ENCODE peak calls at places on chromosomes 7 and 10, in five cellular contexts. P is HFF-Myc, A is bronchial epithelial cell, G is hepatocyte, I is OCI-LY7. X is an unnamed sample.

GRCh38 chr7:138460176-138460648 is at the start of gene TRIM24:
- DNase-seq in P (no peak), A (no peak), G (no peak), I (peak; percentile 97), X (no peak)

GRCh38 chr7:107989618-107990373 is 13.2 kb downstream of the LAMB1 start:
- DNase-seq in P (no peak), A (peak; percentile 36), G (no peak), I (no peak), X (no peak)

GRCh38 chr10:130873636-130874035 is 437.9 kb downstream of the TCERG1L start:
- DNase-seq in P (no peak), A (no peak), G (no peak), I (no peak), X (no peak)

GRCh38 chr10:6461961-6462360 is 118.1 kb downstream of the PRKCQ start:
- DNase-seq in P (no peak), A (peak; percentile 53), G (no peak), I (no peak), X (no peak)

GRCh38 chr10:43138757-43139241 is 554 bp downstream of the CSGALNACT2 start:
- DNase-seq in P (no peak), A (peak; percentile 42), G (no peak), I (peak; percentile 72), X (peak; percentile 61)

GRCh38 chr10:91709394-91709798 is 76.5 kb upstream of the PPP1R3C start:
- DNase-seq in P (no peak), A (peak; percentile 81), G (no peak), I (no peak), X (no peak)

GRCh38 chr7:149043936-149044335 is 15.6 kb upstream of the PDIA4 start:
- DNase-seq in P (no peak), A (no peak), G (no peak), I (no peak), X (no peak)

GRCh38 chr7:37352974-37353948 is 95.4 kb downstream of the ELMO1 start:
- DNase-seq in P (no peak), A (no peak), G (no peak), I (peak; percentile 82), X (peak; percentile 88)

GRCh38 chr7:157552295-157552993 is 215.6 kb downstream of the DNAJB6 start:
- DNase-seq in P (no peak), A (no peak), G (no peak), I (no peak), X (no peak)

GRCh38 chr7:157136372-157136771 is 2.4 kb upstream of the UBE3C start:
- DNase-seq in P (peak; percentile 31), A (peak; percentile 89), G (peak; percentile 50), I (peak; percentile 34), X (peak; percentile 20)

GRCh38 chr10:122342293-122343134 is 32.0 kb upstream of the PLEKHA1 start:
- DNase-seq in P (peak; percentile 47), A (peak; percentile 51), G (peak; percentile 70), I (peak; percentile 77), X (peak; percentile 54)

GRCh38 chr10:124381011-124381591 is 37.6 kb downstream of the OAT start:
- DNase-seq in P (no peak), A (peak; percentile 42), G (no peak), I (no peak), X (no peak)

GRCh38 chr7:4204530-4205165 is 477.4 kb upstream of the FOXK1 start:
- DNase-seq in P (no peak), A (no peak), G (peak; percentile 31), I (no peak), X (no peak)

GRCh38 chr7:33109758-33110238 is 594 bp upstream of the RP9 start:
- DNase-seq in P (no peak), A (peak; percentile 47), G (no peak), I (no peak), X (no peak)

GRCh38 chr7:842436-843031 is 10.3 kb downstream of the SUN1 start:
- DNase-seq in P (no peak), A (no peak), G (no peak), I (no peak), X (no peak)

GRCh38 chr10:112792487-112793196 is 157.4 kb upstream of the TCF7L2 start:
- DNase-seq in P (no peak), A (peak; percentile 55), G (no peak), I (no peak), X (no peak)

GRCh38 chr7:130732980-130733865 is 784 bp downstream of the KLF14 start:
- DNase-seq in P (no peak), A (no peak), G (peak; percentile 68), I (no peak), X (peak; percentile 10)

GRCh38 chr10:23171232-23171876 is 20.8 kb upstream of the PTF1A start:
- DNase-seq in P (peak; percentile 3), A (peak; percentile 8), G (peak; percentile 75), I (no peak), X (no peak)

GRCh38 chr7:44440577-44441078 is 49.8 kb downstream of the NUDCD3 start:
- DNase-seq in P (no peak), A (peak; percentile 25), G (no peak), I (no peak), X (no peak)

GRCh38 chr7:33849004-33849403 is 56.3 kb upstream of the BMPER start:
- DNase-seq in P (no peak), A (no peak), G (no peak), I (no peak), X (no peak)

GRCh38 chr10:117993166-117993565 is 53.6 kb downstream of the RAB11FIP2 start:
- DNase-seq in P (no peak), A (no peak), G (no peak), I (no peak), X (no peak)

GRCh38 chr10:42980553-42981357 is 96.1 kb upstream of the RET start:
- DNase-seq in P (no peak), A (no peak), G (no peak), I (no peak), X (no peak)

GRCh38 chr10:76558586-76558985 is 1079.0 kb downstream of the KCNMA1 start:
- DNase-seq in P (no peak), A (peak; percentile 85), G (peak; percentile 51), I (no peak), X (no peak)

GRCh38 chr7:92595281-92595680 is 5.1 kb upstream of the FAM133B start:
- DNase-seq in P (peak; percentile 80), A (peak; percentile 35), G (no peak), I (no peak), X (no peak)

GRCh38 chr7:84187087-84187805 is 7.3 kb downstream of the SEMA3A start:
- DNase-seq in P (no peak), A (peak; percentile 49), G (no peak), I (no peak), X (no peak)

GRCh38 chr10:103554488-103555320 is 61.2 kb downstream of the NEURL1 start:
- DNase-seq in P (no peak), A (peak; percentile 53), G (peak; percentile 83), I (no peak), X (no peak)
- H3K4me3 ChIP-seq in P (peak overlapping the region; percentile 41), A (peak overlapping the region; percentile 29), G (peak overlapping the region; percentile 16), I (no peak overlapping the region), X (no peak overlapping the region)

GRCh38 chr10:96238889-96239624 is 32.3 kb downstream of the BLNK start:
- DNase-seq in P (no peak), A (no peak), G (no peak), I (no peak), X (peak; percentile 48)
- H3K4me3 ChIP-seq in P (no peak overlapping the region), A (no peak overlapping the region), G (no peak overlapping the region), I (no peak overlapping the region), X (no peak overlapping the region)

GRCh38 chr7:24827027-24827426 is 69.8 kb upstream of the GSDME start:
- DNase-seq in P (no peak), A (peak; percentile 43), G (no peak), I (no peak), X (no peak)
- H3K4me3 ChIP-seq in P (no peak overlapping the region), A (no peak overlapping the region), G (no peak overlapping the region), I (no peak overlapping the region), X (no peak overlapping the region)

GRCh38 chr7:27106181-27106905 is 3.9 kb upstream of the HOXA2 start:
- DNase-seq in P (no peak), A (no peak), G (no peak), I (no peak), X (no peak)

GRCh38 chr7:27107901-27108381 is 5.5 kb upstream of the HOXA2 start:
- DNase-seq in P (no peak), A (no peak), G (no peak), I (no peak), X (no peak)

GRCh38 chr7:27107391-27107900 is 5.0 kb upstream of the HOXA2 start:
- DNase-seq in P (no peak), A (no peak), G (no peak), I (no peak), X (no peak)

GRCh38 chr7:27105161-27106122 is 3.0 kb upstream of the HOXA2 start:
- DNase-seq in P (no peak), A (no peak), G (no peak), I (no peak), X (no peak)

DNA sequence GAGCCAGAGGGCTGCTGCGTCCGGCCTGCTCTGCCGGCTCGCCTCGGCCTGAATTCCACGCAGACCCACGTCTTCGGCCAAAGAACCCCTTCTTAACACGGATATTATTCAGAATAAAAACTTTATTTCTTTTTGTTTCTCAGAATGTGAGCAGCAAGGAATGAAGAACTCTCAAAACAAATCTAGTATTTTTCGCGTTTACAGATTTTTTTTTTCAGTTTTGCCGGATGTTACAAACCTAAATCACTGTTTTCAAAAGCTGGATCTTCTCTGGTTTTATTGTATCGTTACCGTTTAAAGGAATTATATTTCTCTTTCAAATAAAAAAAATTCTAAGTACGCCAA is 4.4 kb upstream of the HOXA2 start:
- DNase-seq in P (no peak), A (no peak), G (no peak), I (no peak), X (no peak)
- H3K4me3 ChIP-seq in P (no peak overlapping the region), A (no peak overlapping the region), G (no peak overlapping the region), I (no peak overlapping the region), X (no peak overlapping the region)

GRCh38 chr10:126904493-126904806 is 778 bp upstream of the DOCK1 start:
- DNase-seq in P (no peak), A (no peak), G (no peak), I (no peak), X (no peak)
- H3K4me3 ChIP-seq in P (peak overlapping the region; percentile 65), A (peak overlapping the region; percentile 65), G (peak overlapping the region; percentile 90), I (no peak overlapping the region), X (no peak overlapping the region)

X was measured in Jurkat, Clone E6-1.